ENCODE peak calls at places on chromosomes 3 and 15, in four cellular contexts. One of them, this sample, is unnamed.

GRCh38 chr3:42739401-42740158 is 33.5 kb downstream of the CCDC13 start:
- DNase-seq in GM23248: no peak
- DNase-seq in D341Med: peak
- DNase-seq in right cardiac atrium: peak
- DNase-seq in this sample: no peak

GRCh38 chr15:92034227-92034626 is 180.7 kb downstream of the SLCO3A1 start:
- DNase-seq in right cardiac atrium: no peak
- DNase-seq in D341Med: no peak
- DNase-seq in GM23248: peak
- DNase-seq in this sample: peak

GRCh38 chr3:9747267-9747666 is 2.5 kb upstream of the OGG1 start:
- DNase-seq in right cardiac atrium: no peak
- DNase-seq in GM23248: peak
- DNase-seq in D341Med: no peak
- DNase-seq in this sample: peak

GRCh38 chr15:89690276-89691218 is at the start of the genes PEX11A and WDR93:
- DNase-seq in D341Med: peak
- DNase-seq in GM23248: peak
- DNase-seq in right cardiac atrium: peak
- DNase-seq in this sample: peak

GRCh38 chr3:151412989-151413388 is 28.4 kb upstream of the P2RY12 start:
- DNase-seq in right cardiac atrium: peak
- DNase-seq in D341Med: peak
- DNase-seq in GM23248: no peak
- DNase-seq in this sample: no peak

GRCh38 chr3:50205719-50206276 is 727 bp downstream of the SLC38A3 start:
- DNase-seq in GM23248: no peak
- DNase-seq in D341Med: peak
- DNase-seq in right cardiac atrium: peak
- DNase-seq in this sample: peak

GRCh38 chr3:148711981-148712666 is 14.4 kb downstream of the AGTR1 start:
- DNase-seq in GM23248: peak
- DNase-seq in right cardiac atrium: no peak
- DNase-seq in D341Med: no peak
- DNase-seq in this sample: no peak

GRCh38 chr3:171181907-171182690 is 155.6 kb upstream of the SLC2A2 start:
- DNase-seq in GM23248: peak
- DNase-seq in right cardiac atrium: no peak
- DNase-seq in D341Med: no peak
- DNase-seq in this sample: peak

GRCh38 chr3:119762876-119763275 is 19.0 kb upstream of the NR1I2 start:
- DNase-seq in right cardiac atrium: no peak
- DNase-seq in D341Med: no peak
- DNase-seq in GM23248: no peak
- DNase-seq in this sample: no peak

GRCh38 chr3:134350266-134350665 is 24.0 kb downstream of the AMOTL2 start:
- DNase-seq in D341Med: no peak
- DNase-seq in GM23248: peak
- DNase-seq in right cardiac atrium: peak
- DNase-seq in this sample: no peak

GRCh38 chr3:95399580-95399979 is 1336.7 kb downstream of the NSUN3 start:
- DNase-seq in right cardiac atrium: no peak
- DNase-seq in GM23248: no peak
- DNase-seq in D341Med: no peak
- DNase-seq in this sample: no peak

GRCh38 chr3:145904138-145904537 is 256.8 kb downstream of the PLOD2 start:
- DNase-seq in D341Med: no peak
- DNase-seq in GM23248: no peak
- DNase-seq in right cardiac atrium: peak
- DNase-seq in this sample: no peak

GRCh38 chr3:37375184-37376120 is 201.1 kb upstream of the LRRFIP2 start:
- DNase-seq in right cardiac atrium: no peak
- DNase-seq in GM23248: no peak
- DNase-seq in D341Med: no peak
- DNase-seq in this sample: no peak

GRCh38 chr3:15491143-15491542 is 30.4 kb downstream of the COLQ start:
- DNase-seq in D341Med: no peak
- DNase-seq in right cardiac atrium: no peak
- DNase-seq in GM23248: no peak
- DNase-seq in this sample: no peak

GRCh38 chr15:46126581-46126980 is 491.8 kb downstream of the SQOR start:
- DNase-seq in GM23248: peak
- DNase-seq in right cardiac atrium: no peak
- DNase-seq in D341Med: no peak
- DNase-seq in this sample: no peak

GRCh38 chr15:45022871-45023658 is at the start of gene SORD:
- DNase-seq in GM23248: peak
- DNase-seq in D341Med: peak
- DNase-seq in right cardiac atrium: peak
- DNase-seq in this sample: peak

GRCh38 chr3:106332135-106332534 is 463.3 kb upstream of the CBLB start:
- DNase-seq in right cardiac atrium: no peak
- DNase-seq in D341Med: no peak
- DNase-seq in GM23248: no peak
- DNase-seq in this sample: no peak

GRCh38 chr3:54304867-54305266 is 182.5 kb downstream of the CACNA2D3 start:
- DNase-seq in GM23248: no peak
- DNase-seq in D341Med: no peak
- DNase-seq in right cardiac atrium: no peak
- DNase-seq in this sample: no peak

GRCh38 chr3:31884251-31884650 is 96.8 kb downstream of the OSBPL10 start:
- DNase-seq in right cardiac atrium: no peak
- DNase-seq in D341Med: no peak
- DNase-seq in GM23248: no peak
- DNase-seq in this sample: no peak

GRCh38 chr15:32636410-32636809 is 5.1 kb upstream of the SCG5 start:
- DNase-seq in right cardiac atrium: no peak
- DNase-seq in D341Med: no peak
- DNase-seq in GM23248: no peak
- DNase-seq in this sample: no peak

GRCh38 chr3:14216257-14217048 is 37.8 kb downstream of the LSM3 start:
- DNase-seq in D341Med: peak
- DNase-seq in right cardiac atrium: peak
- DNase-seq in GM23248: no peak
- DNase-seq in this sample: no peak

GRCh38 chr3:84108442-84108971 is 850.3 kb upstream of the CADM2 start:
- DNase-seq in GM23248: peak
- DNase-seq in D341Med: no peak
- DNase-seq in right cardiac atrium: no peak
- DNase-seq in this sample: no peak

GRCh38 chr3:113441051-113441770 is at the start of gene CFAP44:
- DNase-seq in D341Med: no peak
- DNase-seq in right cardiac atrium: peak
- DNase-seq in GM23248: peak
- DNase-seq in this sample: peak

GRCh38 chr15:97874139-97874538 is 86.4 kb upstream of the ARRDC4 start:
- DNase-seq in GM23248: no peak
- DNase-seq in right cardiac atrium: no peak
- DNase-seq in D341Med: no peak
- DNase-seq in this sample: no peak

GRCh38 chr3:170572665-170573253 is 13.1 kb downstream of the SLC7A14 start:
- DNase-seq in D341Med: no peak
- DNase-seq in GM23248: peak
- DNase-seq in right cardiac atrium: no peak
- DNase-seq in this sample: peak

GRCh38 chr3:55645406-55645805 is 158.3 kb upstream of the WNT5A start:
- DNase-seq in D341Med: no peak
- DNase-seq in right cardiac atrium: no peak
- DNase-seq in GM23248: no peak
- DNase-seq in this sample: no peak

GRCh38 chr3:52313188-52313773 is 2.8 kb upstream of the DNAH1 start:
- DNase-seq in GM23248: no peak
- DNase-seq in D341Med: no peak
- DNase-seq in right cardiac atrium: no peak
- DNase-seq in this sample: no peak

GRCh38 chr3:103308921-103309320 is 874.1 kb downstream of the ZPLD1 start:
- DNase-seq in GM23248: no peak
- DNase-seq in D341Med: peak
- DNase-seq in right cardiac atrium: no peak
- DNase-seq in this sample: no peak

GRCh38 chr3:123883656-123884257 is 375 bp downstream of the MYLK start:
- DNase-seq in right cardiac atrium: peak
- DNase-seq in D341Med: no peak
- DNase-seq in GM23248: peak
- DNase-seq in this sample: peak

GRCh38 chr3:98513136-98513535 is 9.6 kb downstream of the CLDND1 start:
- DNase-seq in GM23248: peak
- DNase-seq in right cardiac atrium: no peak
- DNase-seq in D341Med: no peak
- DNase-seq in this sample: peak